ENCODE peak calls at places on chromosomes 12 and 14, in six cellular contexts. C is GM12865, X is fibroblast of the aortic adventitia, E is tibial artery, R is fibroblast of lung, D is IMR-90. H is an unnamed sample.

GRCh38 chr12:685388-685787 is 22.1 kb upstream of the NINJ2 start:
- DNase-seq in C (peak), X (no peak), E (no peak), R (no peak), D (peak), H (peak)

GRCh38 chr12:85865905-85866304 is 8.2 kb upstream of the NTS start:
- DNase-seq in C (no peak), X (no peak), E (no peak), R (no peak), D (no peak), H (peak)

GRCh38 chr12:42617622-42618021 is 28.1 kb upstream of the PRICKLE1 start:
- DNase-seq in C (no peak), X (peak), E (no peak), R (peak), D (peak), H (no peak)

GRCh38 chr12:67649165-67650126 is 901 bp downstream of the DYRK2 start:
- DNase-seq in C (peak), X (no peak), E (no peak), R (no peak), D (no peak), H (peak)

GRCh38 chr12:50192908-50193307 is 25.7 kb upstream of the CERS5 start:
- DNase-seq in C (no peak), X (peak), E (no peak), R (peak), D (peak), H (peak)

GRCh38 chr12:49903351-49903699 is 375 bp downstream of the FAIM2 start:
- DNase-seq in C (no peak), X (no peak), E (no peak), R (no peak), D (no peak), H (no peak)

GRCh38 chr14:67285876-67286452 is 44.7 kb downstream of the PALS1 start:
- DNase-seq in C (peak), X (peak), E (no peak), R (peak), D (peak), H (no peak)

GRCh38 chr12:6606331-6607131 is 648 bp downstream of the CHD4 start:
- DNase-seq in C (peak), X (no peak), E (peak), R (peak), D (peak), H (peak)

GRCh38 chr14:25237845-25238244 is 187.9 kb upstream of the STXBP6 start:
- DNase-seq in C (no peak), X (peak), E (no peak), R (peak), D (peak), H (peak)

GRCh38 chr14:86510503-86510902 is 980.6 kb downstream of the FLRT2 start:
- DNase-seq in C (no peak), X (peak), E (no peak), R (peak), D (peak), H (no peak)

GRCh38 chr12:65612440-65612839 is 211.8 kb upstream of the HMGA2 start:
- DNase-seq in C (no peak), X (peak), E (no peak), R (peak), D (no peak), H (no peak)

GRCh38 chr14:76644875-76645518 is 116.3 kb upstream of the VASH1 start:
- DNase-seq in C (peak), X (peak), E (no peak), R (peak), D (peak), H (peak)

GRCh38 chr14:22819191-22819988 is 4.2 kb upstream of the SLC7A7 start:
- DNase-seq in C (peak), X (peak), E (peak), R (peak), D (peak), H (no peak)
- H3K4me3 ChIP-seq in C (peak), X (peak), E (peak), R (peak), D (peak), H (no peak)

GRCh38 chr14:21913759-21914158 is 240.1 kb upstream of the OR4E1 start:
- DNase-seq in C (peak), X (peak), E (peak), R (peak), D (peak), H (peak)

GRCh38 chr14:21910260-21910659 is 236.6 kb upstream of the OR4E1 start:
- DNase-seq in C (no peak), X (no peak), E (no peak), R (no peak), D (no peak), H (no peak)

GRCh38 chr14:21917699-21918436 is 244.2 kb upstream of the OR4E1 start:
- DNase-seq in C (peak), X (peak), E (no peak), R (peak), D (peak), H (no peak)

GRCh38 chr14:21911877-21912276 is 238.3 kb upstream of the OR4E1 start:
- DNase-seq in C (no peak), X (no peak), E (no peak), R (no peak), D (no peak), H (no peak)

GRCh38 chr14:21915814-21916213 is 242.2 kb upstream of the OR4E1 start:
- DNase-seq in C (no peak), X (no peak), E (no peak), R (peak), D (no peak), H (no peak)
- H3K4me3 ChIP-seq in C (no peak), X (no peak), E (no peak), R (no peak), D (no peak), H (no peak)

GRCh38 chr14:101068293-101068957 is 164.9 kb upstream of the RTL1 start:
- DNase-seq in C (no peak), X (no peak), E (peak), R (no peak), D (no peak), H (no peak)
- H3K4me3 ChIP-seq in C (no peak), X (no peak), E (no peak), R (no peak), D (no peak), H (no peak)

DNA sequence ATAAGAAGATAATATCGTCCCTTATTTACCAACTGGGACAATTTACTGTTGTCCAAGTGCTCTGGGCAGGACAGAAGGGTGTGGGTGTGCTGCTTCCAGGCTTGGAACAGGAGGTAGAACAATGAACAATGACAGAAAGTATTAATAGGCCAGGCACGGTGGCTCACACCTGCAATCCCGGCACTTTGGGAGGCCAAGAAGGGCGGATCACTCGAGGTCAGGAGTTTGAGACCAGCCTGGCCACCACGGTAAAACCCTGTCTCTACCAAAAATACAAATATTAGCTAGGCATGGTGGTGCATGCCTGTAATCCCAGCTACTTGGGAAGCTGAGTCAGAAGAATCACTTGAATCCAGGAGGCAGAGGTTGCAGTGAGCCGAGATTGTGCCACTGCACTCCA is 2.5 kb downstream of the IFI27 start:
- DNase-seq in C (no peak), X (no peak), E (no peak), R (no peak), D (no peak), H (no peak)
- H3K4me3 ChIP-seq in C (no peak), X (no peak), E (no peak), R (no peak), D (no peak), H (no peak)

GRCh38 chr14:33792387-33793368 is 158.2 kb downstream of the EGLN3 start:
- DNase-seq in C (peak), X (peak), E (peak), R (peak), D (peak), H (peak)
- H3K4me3 ChIP-seq in C (no peak), X (peak), E (peak), R (no peak), D (no peak), H (no peak)

GRCh38 chr12:48037267-48037915 is 33.1 kb upstream of the COL2A1 start:
- DNase-seq in C (no peak), X (peak), E (no peak), R (peak), D (peak), H (no peak)
- H3K4me3 ChIP-seq in C (no peak), X (no peak), E (no peak), R (no peak), D (no peak), H (no peak)